ENCODE peak calls at places on chromosomes 3 and 15, in eight cellular contexts. I is activated gamma-delta T cell treated with Interleukin-2 at 50 U/mL for 16 hours; H is SK-N-DZ; V is stimulated activated CD4-positive, alpha-beta T cell treated with anti-CD3 and anti-CD28 coated beads, Interleukin-2, amount 100 ng/mL, for 48 hours; O is psoas muscle; U is iris pigment epithelial cell; G is fibroblast of gingiva; A is NCI-H1436. Z is an unnamed sample.

GRCh38 chr15:40150163-40150925 is 10.5 kb upstream of the BUB1B start:
- DNase-seq in O (peak), H (no peak), U (peak), V (no peak), A (peak), G (peak), I (no peak), Z (peak)

GRCh38 chr3:152834354-152835310 is at the start of gene P2RY1:
- DNase-seq in V (no peak), I (peak), A (peak), O (peak), U (peak), H (peak), G (peak), Z (peak)

GRCh38 chr15:55250392-55250791 is 39.2 kb downstream of the RAB27A start:
- DNase-seq in O (no peak), H (no peak), V (no peak), A (no peak), U (peak), I (no peak), G (peak), Z (peak)

GRCh38 chr3:15535757-15536156 is 14.3 kb upstream of the COLQ start:
- DNase-seq in V (peak), H (no peak), A (no peak), I (peak), O (no peak), U (peak), G (no peak), Z (no peak)

GRCh38 chr15:92611150-92611549 is 44.4 kb downstream of the FAM174B start:
- DNase-seq in V (no peak), I (no peak), H (no peak), U (no peak), A (no peak), G (no peak), O (no peak), Z (no peak)

GRCh38 chr3:149479621-149480325 is 5.3 kb downstream of the TM4SF4 start:
- DNase-seq in V (no peak), U (peak), A (no peak), H (no peak), O (no peak), I (no peak), G (no peak), Z (peak)

GRCh38 chr3:193816028-193816395 is 223.0 kb downstream of the OPA1 start:
- DNase-seq in I (no peak), O (no peak), A (no peak), V (no peak), U (no peak), H (no peak), G (no peak), Z (no peak)

GRCh38 chr3:191330309-191330712 is at the start of gene UTS2B:
- DNase-seq in O (no peak), H (peak), U (peak), V (no peak), G (peak), I (no peak), A (no peak), Z (peak)

GRCh38 chr15:80154336-80154735 is 1.5 kb downstream of the FAH start:
- DNase-seq in U (peak), H (no peak), A (no peak), G (peak), V (no peak), O (peak), I (no peak), Z (no peak)

GRCh38 chr3:61903931-61904657 is 342.7 kb downstream of the PTPRG start:
- DNase-seq in U (peak), O (peak), G (peak), H (no peak), V (no peak), I (no peak), A (no peak), Z (peak)

GRCh38 chr15:95347846-95348245 is 982.7 kb upstream of the NR2F2 start:
- DNase-seq in O (no peak), G (no peak), U (no peak), V (no peak), H (no peak), I (no peak), A (no peak), Z (no peak)

GRCh38 chr3:29850641-29851040 is 569.8 kb downstream of the RBMS3 start:
- DNase-seq in U (no peak), G (no peak), A (no peak), I (no peak), O (no peak), H (no peak), V (no peak), Z (no peak)

GRCh38 chr3:127690106-127690505 is 17.4 kb downstream of the ABTB1 start:
- DNase-seq in H (no peak), V (no peak), U (peak), A (no peak), O (peak), I (no peak), G (peak), Z (peak)

GRCh38 chr3:43932921-43933320 is 242.2 kb downstream of the ABHD5 start:
- DNase-seq in A (no peak), V (no peak), H (no peak), O (no peak), I (no peak), U (no peak), G (peak), Z (peak)

GRCh38 chr3:97948351-97949109 is 23.7 kb downstream of the RIOX2 start:
- DNase-seq in A (no peak), I (no peak), G (no peak), V (no peak), U (no peak), O (no peak), H (no peak), Z (no peak)

GRCh38 chr3:57770121-57770828 is 14.2 kb downstream of the SLMAP start:
- DNase-seq in V (no peak), H (no peak), G (no peak), O (no peak), A (no peak), I (no peak), U (no peak), Z (no peak)

GRCh38 chr3:66567066-66567465 is 66.2 kb upstream of the LRIG1 start:
- DNase-seq in A (no peak), U (peak), H (no peak), G (no peak), O (no peak), V (no peak), I (no peak), Z (peak)

GRCh38 chr15:68681836-68682235 is 103.0 kb downstream of the CORO2B start:
- DNase-seq in A (no peak), V (no peak), O (no peak), I (no peak), H (no peak), G (no peak), U (no peak), Z (no peak)

GRCh38 chr15:39596358-39597051 is 15.6 kb downstream of the THBS1 start:
- DNase-seq in A (no peak), U (no peak), G (peak), V (no peak), H (no peak), I (no peak), O (no peak), Z (peak)

GRCh38 chr3:182487048-182487447 is 306.3 kb upstream of the ATP11B start:
- DNase-seq in H (no peak), G (no peak), O (no peak), V (no peak), A (no peak), U (no peak), I (no peak), Z (no peak)

GRCh38 chr3:171871392-171872274 is 28.5 kb downstream of the TMEM212 start:
- DNase-seq in U (peak), I (no peak), O (no peak), G (no peak), A (no peak), H (no peak), V (no peak), Z (no peak)

GRCh38 chr15:95495033-95495541 is 835.4 kb upstream of the NR2F2 start:
- DNase-seq in I (no peak), V (no peak), G (no peak), A (no peak), H (no peak), U (no peak), O (peak), Z (peak)

GRCh38 chr15:92571824-92572223 is 83.8 kb downstream of the FAM174B start:
- DNase-seq in H (no peak), A (no peak), U (no peak), O (no peak), I (no peak), G (no peak), V (no peak), Z (no peak)

Z was measured in fibroblast of the aortic adventitia.